ENCODE peak calls at places on chromosomes 13 and 19, in five cellular contexts. D is suprapubic skin; T is left lung; P is CD4-positive, alpha-beta T cell; N is transverse colon. G is an unnamed sample.

GRCh38 chr13:45705145-45705695 is 3.1 kb downstream of the CBY2 start:
- DNase-seq in D (no peak), T (no peak), P (no peak), N (no peak), G (no peak)

GRCh38 chr19:37583340-37583739 is 11.3 kb downstream of the ZNF571 start:
- DNase-seq in D (no peak), T (no peak), P (no peak), N (no peak), G (no peak)

GRCh38 chr13:37109080-37109678 is 3.7 kb upstream of the CSNK1A1L start:
- DNase-seq in D (no peak), T (no peak), P (no peak), N (no peak), G (no peak)

GRCh38 chr13:73767747-73768315 is 366.4 kb downstream of the KLF12 start:
- DNase-seq in D (no peak), T (no peak), P (peak), N (no peak), G (no peak)

GRCh38 chr19:2164020-2164988 is 571 bp downstream of the DOT1L start:
- DNase-seq in D (peak), T (no peak), P (no peak), N (no peak), G (no peak)

GRCh38 chr13:100527644-100528043 is 60.9 kb downstream of the GGACT start:
- DNase-seq in D (peak), T (no peak), P (no peak), N (no peak), G (no peak)

GRCh38 chr19:46191972-46192371 is 37.6 kb upstream of the IGFL1 start:
- DNase-seq in D (no peak), T (no peak), P (no peak), N (no peak), G (no peak)

GRCh38 chr13:114129649-114130062 is 2.8 kb downstream of the RASA3 start:
- DNase-seq in D (no peak), T (no peak), P (no peak), N (no peak), G (no peak)

GRCh38 chr13:109309625-109310363 is 476.6 kb downstream of the IRS2 start:
- DNase-seq in D (no peak), T (no peak), P (no peak), N (no peak), G (no peak)

GRCh38 chr19:38229585-38230073 is 5.6 kb upstream of the DPF1 start:
- DNase-seq in D (no peak), T (no peak), P (peak), N (peak), G (peak)

GRCh38 chr19:45523642-45524256 is 16.5 kb downstream of the VASP start:
- DNase-seq in D (no peak), T (peak), P (peak), N (peak), G (peak)

GRCh38 chr19:38812841-38813320 is at the start of gene LGALS4:
- DNase-seq in D (no peak), T (no peak), P (no peak), N (peak), G (no peak)

GRCh38 chr13:39451860-39452301 is 151.1 kb downstream of the LHFPL6 start:
- DNase-seq in D (no peak), T (no peak), P (no peak), N (peak), G (no peak)

GRCh38 chr13:51761638-51762350 is 42.2 kb downstream of the DHRS12 start:
- DNase-seq in D (no peak), T (no peak), P (no peak), N (no peak), G (no peak)

GRCh38 chr13:81639984-81640582 is 1299.2 kb upstream of the SPRY2 start:
- DNase-seq in D (no peak), T (no peak), P (no peak), N (no peak), G (no peak)

GRCh38 chr19:54432144-54432738 is 16.8 kb upstream of the LENG8 start:
- DNase-seq in D (no peak), T (no peak), P (no peak), N (no peak), G (no peak)

GRCh38 chr19:54429176-54429495 is 13.9 kb downstream of the TTYH1 start:
- DNase-seq in D (no peak), T (no peak), P (no peak), N (no peak), G (no peak)

GRCh38 chr19:54431255-54431838 is 16.1 kb downstream of the TTYH1 start:
- DNase-seq in D (no peak), T (no peak), P (no peak), N (peak), G (no peak)

GRCh38 chr19:54429545-54430227 is 14.4 kb downstream of the TTYH1 start:
- DNase-seq in D (no peak), T (no peak), P (no peak), N (no peak), G (no peak)

GRCh38 chr19:54430306-54431254 is 15.3 kb downstream of the TTYH1 start:
- DNase-seq in D (no peak), T (no peak), P (peak), N (peak), G (peak)
- TF ChIP-seq CTCF in D (no peak), T (no peak), P (no peak), N (no peak), G (no peak)

GRCh38 chr19:13241321-13242104 is 91.3 kb downstream of the IER2 start:
- DNase-seq in D (no peak), T (no peak), P (peak), N (no peak), G (peak)
- TF ChIP-seq CTCF in D (no peak), T (no peak), P (no peak), N (no peak), G (no peak)

GRCh38 chr19:5504115-5504514 is 48.9 kb downstream of the ZNRF4 start:
- DNase-seq in D (no peak), T (no peak), P (no peak), N (no peak), G (no peak)
- TF ChIP-seq CTCF in D (no peak), T (no peak), P (no peak), N (no peak), G (no peak)

GRCh38 chr19:33220115-33220514 is 5.5 kb downstream of the SLC7A10 start:
- DNase-seq in D (no peak), T (no peak), P (no peak), N (no peak), G (no peak)
- TF ChIP-seq CTCF in D (no peak), T (no peak), P (no peak), N (no peak), G (no peak)

GRCh38 chr19:7294571-7295212 is 478 bp upstream of the INSR start:
- DNase-seq in D (peak), T (peak), P (no peak), N (peak), G (peak)
- TF ChIP-seq CTCF in D (peak), T (no peak), P (no peak), N (peak), G (no peak)

DNA sequence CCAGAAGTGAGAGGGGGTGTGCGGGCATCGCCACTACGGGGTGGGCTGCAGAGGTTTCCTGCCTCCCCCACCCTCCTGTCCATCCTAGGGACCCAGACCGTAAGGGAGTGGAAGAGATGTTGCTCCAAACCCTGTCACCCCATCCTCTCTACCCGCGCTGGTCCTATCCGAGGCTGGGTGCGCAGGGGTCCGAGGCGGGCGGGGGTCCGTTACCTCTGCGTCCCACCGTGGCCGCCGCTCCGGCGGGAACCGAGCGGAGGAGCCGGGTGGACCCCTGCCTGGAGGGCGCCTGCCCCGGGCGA is 174 bp upstream of the DGKH start:
- DNase-seq in D (no peak), T (no peak), P (no peak), N (no peak), G (peak)
- TF ChIP-seq CTCF in D (no peak), T (no peak), P (no peak), N (no peak), G (no peak)

GRCh38 chr13:62544928-62545327 is 1129.3 kb upstream of the PCDH20 start:
- DNase-seq in D (no peak), T (no peak), P (no peak), N (no peak), G (no peak)
- TF ChIP-seq CTCF in D (no peak), T (no peak), P (no peak), N (no peak), G (no peak)